ENCODE peak calls at places on chromosomes 11 and 22, in ten cellular contexts. W, U, A, M, Q, R, P, F, I and K are unnamed samples.
A peak's percentile ranks its signal among the peaks of the same experiment; 100 is the strongest.

GRCh38 chr11:130475426-130476053 is 27.1 kb downstream of the ADAMTS15 start:
- DNase-seq in W (no peak), U (no peak), A (no peak), M (no peak), Q (no peak), R (no peak), P (no peak), F (no peak), I (no peak), K (peak; percentile 52)

GRCh38 chr11:47912843-47913437 is 64.8 kb upstream of the NUP160 start:
- DNase-seq in W (no peak), U (no peak), A (no peak), M (no peak), Q (no peak), R (no peak), P (no peak), F (no peak), I (no peak), K (no peak)

GRCh38 chr22:47626428-47627390 is 864.3 kb downstream of the TBC1D22A start:
- DNase-seq in W (peak; percentile 56), U (no peak), A (no peak), M (no peak), Q (no peak), R (no peak), P (no peak), F (no peak), I (no peak), K (no peak)

GRCh38 chr11:26326793-26327400 is 5.0 kb upstream of the ANO3 start:
- DNase-seq in W (no peak), U (no peak), A (no peak), M (no peak), Q (no peak), R (no peak), P (no peak), F (no peak), I (no peak), K (no peak)

GRCh38 chr11:15307600-15307999 is 192.9 kb downstream of the INSC start:
- DNase-seq in W (peak; percentile 79), U (no peak), A (no peak), M (no peak), Q (no peak), R (no peak), P (no peak), F (no peak), I (no peak), K (no peak)

GRCh38 chr11:118272001-118272400 is 7.9 kb upstream of the MPZL2 start:
- DNase-seq in W (no peak), U (no peak), A (no peak), M (no peak), Q (no peak), R (no peak), P (no peak), F (no peak), I (no peak), K (no peak)

GRCh38 chr11:1403721-1404460 is 14.2 kb downstream of the BRSK2 start:
- DNase-seq in W (no peak), U (no peak), A (no peak), M (no peak), Q (no peak), R (no peak), P (no peak), F (no peak), I (no peak), K (no peak)

GRCh38 chr11:110984147-110984546 is 261.4 kb upstream of the POU2AF2 start:
- DNase-seq in W (no peak), U (no peak), A (no peak), M (no peak), Q (no peak), R (no peak), P (no peak), F (no peak), I (no peak), K (peak; percentile 89)

GRCh38 chr11:92384316-92384715 is 159.7 kb downstream of the FAT3 start:
- DNase-seq in W (no peak), U (no peak), A (no peak), M (no peak), Q (no peak), R (no peak), P (no peak), F (no peak), I (no peak), K (peak; percentile 56)

GRCh38 chr22:31938258-31938657 is 6.1 kb upstream of the YWHAH start:
- DNase-seq in W (no peak), U (no peak), A (no peak), M (no peak), Q (no peak), R (no peak), P (no peak), F (no peak), I (no peak), K (no peak)

GRCh38 chr11:67056640-67057409 is at the start of gene RHOD:
- DNase-seq in W (peak; percentile 90), U (peak; percentile 52), A (peak; percentile 13), M (no peak), Q (peak; percentile 18), R (no peak), P (peak; percentile 18), F (peak; percentile 51), I (peak; percentile 12), K (peak; percentile 81)

GRCh38 chr11:78231962-78232459 is 43.3 kb downstream of the USP35 start:
- DNase-seq in W (no peak), U (peak; percentile 34), A (no peak), M (no peak), Q (no peak), R (no peak), P (no peak), F (no peak), I (no peak), K (peak; percentile 40)

GRCh38 chr11:107844041-107844440 is 14.5 kb downstream of the SLC35F2 start:
- DNase-seq in W (no peak), U (no peak), A (no peak), M (no peak), Q (no peak), R (no peak), P (no peak), F (no peak), I (no peak), K (peak; percentile 55)

GRCh38 chr22:25219948-25220442 is 556 bp downstream of the CRYBB2 start:
- DNase-seq in W (no peak), U (no peak), A (no peak), M (no peak), Q (no peak), R (no peak), P (no peak), F (no peak), I (no peak), K (no peak)

GRCh38 chr11:32751381-32751780 is 43.1 kb downstream of the CCDC73 start:
- DNase-seq in W (peak; percentile 63), U (no peak), A (no peak), M (no peak), Q (no peak), R (no peak), P (no peak), F (no peak), I (no peak), K (no peak)

GRCh38 chr11:2315395-2316168 is 13.8 kb downstream of the TSPAN32 start:
- DNase-seq in W (no peak), U (peak; percentile 20), A (no peak), M (no peak), Q (no peak), R (no peak), P (no peak), F (no peak), I (no peak), K (no peak)

GRCh38 chr11:122754553-122755322 is 83.6 kb upstream of the CRTAM start:
- DNase-seq in W (peak; percentile 78), U (no peak), A (peak; percentile 49), M (no peak), Q (peak; percentile 46), R (peak; percentile 78), P (peak; percentile 23), F (peak; percentile 21), I (no peak), K (no peak)

GRCh38 chr11:128689946-128690745 is 3.7 kb upstream of the FLI1 start:
- DNase-seq in W (peak; percentile 76), U (no peak), A (no peak), M (no peak), Q (no peak), R (no peak), P (no peak), F (no peak), I (no peak), K (peak; percentile 49)

GRCh38 chr11:8282621-8283509 is 19.2 kb upstream of the LMO1 start:
- DNase-seq in W (peak; percentile 77), U (no peak), A (no peak), M (no peak), Q (no peak), R (no peak), P (no peak), F (no peak), I (no peak), K (peak; percentile 28)

GRCh38 chr22:25346859-25347751 is 127.7 kb downstream of the CRYBB2 start:
- DNase-seq in W (no peak), U (no peak), A (no peak), M (no peak), Q (no peak), R (no peak), P (no peak), F (no peak), I (no peak), K (no peak)

GRCh38 chr11:33652001-33652400 is 48.6 kb downstream of the C11orf91 start:
- DNase-seq in W (no peak), U (no peak), A (no peak), M (no peak), Q (no peak), R (no peak), P (no peak), F (no peak), I (no peak), K (peak; percentile 29)

GRCh38 chr11:794766-795637 is 3.1 kb downstream of the SLC25A22 start:
- DNase-seq in W (no peak), U (no peak), A (no peak), M (no peak), Q (no peak), R (no peak), P (no peak), F (no peak), I (no peak), K (no peak)

GRCh38 chr11:17802491-17802890 is 67.9 kb downstream of the KCNC1 start:
- DNase-seq in W (no peak), U (no peak), A (no peak), M (no peak), Q (no peak), R (no peak), P (no peak), F (no peak), I (no peak), K (no peak)

GRCh38 chr22:47102648-47103047 is 340.2 kb downstream of the TBC1D22A start:
- DNase-seq in W (peak; percentile 78), U (no peak), A (no peak), M (no peak), Q (no peak), R (no peak), P (no peak), F (no peak), I (no peak), K (no peak)

GRCh38 chr11:111334495-111335123 is 36.3 kb downstream of the POU2AF3 start:
- DNase-seq in W (peak; percentile 54), U (no peak), A (no peak), M (no peak), Q (no peak), R (no peak), P (no peak), F (no peak), I (no peak), K (peak; percentile 16)

GRCh38 chr22:47111626-47112373 is 349.4 kb downstream of the TBC1D22A start:
- DNase-seq in W (no peak), U (no peak), A (no peak), M (no peak), Q (no peak), R (no peak), P (no peak), F (no peak), I (no peak), K (no peak)

GRCh38 chr11:83933008-83933407 is 646.8 kb upstream of the CCDC90B start:
- DNase-seq in W (no peak), U (no peak), A (no peak), M (no peak), Q (no peak), R (no peak), P (no peak), F (no peak), I (no peak), K (no peak)

GRCh38 chr22:38443675-38444521 is 11.1 kb downstream of the KCNJ4 start:
- DNase-seq in W (no peak), U (no peak), A (no peak), M (no peak), Q (no peak), R (no peak), P (no peak), F (no peak), I (no peak), K (no peak)